ENCODE peak calls at places on chromosomes 3 and 15, in seven cellular contexts. B is IMR-90, P is HCT116, H is neural progenitor cell, D is mammary epithelial cell, Y is HepG2, Z is K562. U is an unnamed sample.
A peak's percentile ranks its signal among the peaks of the same experiment; 100 is the strongest.

GRCh38 chr3:45795882-45796765 is at the start of gene SLC6A20:
- DNase-seq in P (no peak), Y (no peak), B (no peak), H (peak; percentile 84), D (no peak), Z (no peak), U (no peak)

GRCh38 chr3:186012137-186012536 is 74.3 kb upstream of the TRA2B start:
- DNase-seq in H (no peak), P (no peak), B (no peak), Y (peak; percentile 57), Z (no peak), D (no peak), U (no peak)

GRCh38 chr15:55230051-55230670 is 33.4 kb upstream of the RSL24D1 start:
- DNase-seq in D (no peak), Y (no peak), H (no peak), P (no peak), Z (no peak), B (peak; percentile 32), U (peak; percentile 24)

GRCh38 chr3:54691230-54691900 is 236.5 kb downstream of the LRTM1 start:
- DNase-seq in H (no peak), P (no peak), B (peak; percentile 49), Z (no peak), D (peak; percentile 72), Y (no peak), U (peak; percentile 28)

GRCh38 chr3:116815831-116816588 is 106.4 kb downstream of the TUSC7 start:
- DNase-seq in D (no peak), Z (no peak), B (peak; percentile 82), P (no peak), H (peak; percentile 35), Y (no peak), U (peak; percentile 85)

GRCh38 chr3:46702246-46703012 is 1.2 kb downstream of the TMIE start:
- DNase-seq in Y (no peak), B (no peak), H (no peak), Z (no peak), D (no peak), P (no peak), U (no peak)

GRCh38 chr3:35183915-35184675 is 455.2 kb upstream of the ARPP21 start:
- DNase-seq in B (no peak), Y (no peak), D (no peak), H (no peak), Z (no peak), P (no peak), U (no peak)

GRCh38 chr3:63278171-63278999 is at the start of gene SYNPR:
- DNase-seq in Z (no peak), B (no peak), P (no peak), H (peak; percentile 61), D (no peak), Y (no peak), U (no peak)

GRCh38 chr3:136893848-136894443 is 31.9 kb downstream of the NCK1 start:
- DNase-seq in D (peak; percentile 81), Z (no peak), P (no peak), H (no peak), B (peak; percentile 92), Y (peak; percentile 12), U (peak; percentile 82)

GRCh38 chr15:65827065-65827464 is 35.0 kb upstream of the DENND4A start:
- DNase-seq in P (no peak), B (no peak), Y (no peak), Z (no peak), D (no peak), H (peak; percentile 4), U (no peak)

GRCh38 chr3:126342991-126343661 is 14.1 kb downstream of the KLF15 start:
- DNase-seq in D (no peak), P (no peak), Z (peak; percentile 48), H (peak; percentile 68), B (peak; percentile 5), Y (peak; percentile 41), U (peak; percentile 59)

GRCh38 chr3:146817705-146818104 is 212.6 kb upstream of the PLSCR5 start:
- DNase-seq in P (peak; percentile 26), Y (no peak), D (no peak), Z (no peak), H (peak; percentile 22), B (peak; percentile 16), U (peak; percentile 52)

GRCh38 chr3:113104746-113105479 is 106.4 kb upstream of the BOC start:
- DNase-seq in P (no peak), Y (no peak), H (peak; percentile 61), Z (no peak), B (no peak), D (no peak), U (no peak)

GRCh38 chr3:134777341-134777740 is 17.7 kb upstream of the EPHB1 start:
- DNase-seq in Z (no peak), Y (no peak), D (no peak), B (no peak), H (no peak), P (no peak), U (no peak)

GRCh38 chr3:126963261-126964190 is 19.4 kb upstream of the PLXNA1 start:
- DNase-seq in P (no peak), H (no peak), Y (no peak), D (no peak), Z (no peak), B (no peak), U (no peak)

GRCh38 chr15:70182858-70183695 is 85.4 kb upstream of the TLE3 start:
- DNase-seq in Z (no peak), H (no peak), P (no peak), D (peak; percentile 21), B (no peak), Y (no peak), U (no peak)

GRCh38 chr3:12815719-12816118 is 19.2 kb downstream of the CAND2 start:
- DNase-seq in P (no peak), Z (no peak), Y (no peak), D (no peak), B (no peak), H (no peak), U (no peak)

GRCh38 chr3:71905426-71905825 is 120.5 kb upstream of the PROK2 start:
- DNase-seq in H (no peak), Z (no peak), P (no peak), Y (no peak), B (no peak), D (no peak), U (no peak)

GRCh38 chr3:146739203-146739671 is 134.1 kb upstream of the PLSCR5 start:
- DNase-seq in H (no peak), Y (no peak), P (no peak), Z (no peak), B (no peak), D (no peak), U (no peak)

GRCh38 chr3:197327701-197328100 is 29.3 kb upstream of the DLG1 start:
- DNase-seq in D (peak; percentile 66), Z (no peak), P (no peak), B (peak; percentile 56), Y (no peak), H (no peak), U (peak; percentile 80)

GRCh38 chr3:39639344-39640236 is 169.8 kb upstream of the MYRIP start:
- DNase-seq in Z (peak; percentile 70), Y (peak; percentile 40), P (peak; percentile 88), D (peak; percentile 91), H (peak; percentile 3), B (peak; percentile 96), U (peak; percentile 88)

DNA sequence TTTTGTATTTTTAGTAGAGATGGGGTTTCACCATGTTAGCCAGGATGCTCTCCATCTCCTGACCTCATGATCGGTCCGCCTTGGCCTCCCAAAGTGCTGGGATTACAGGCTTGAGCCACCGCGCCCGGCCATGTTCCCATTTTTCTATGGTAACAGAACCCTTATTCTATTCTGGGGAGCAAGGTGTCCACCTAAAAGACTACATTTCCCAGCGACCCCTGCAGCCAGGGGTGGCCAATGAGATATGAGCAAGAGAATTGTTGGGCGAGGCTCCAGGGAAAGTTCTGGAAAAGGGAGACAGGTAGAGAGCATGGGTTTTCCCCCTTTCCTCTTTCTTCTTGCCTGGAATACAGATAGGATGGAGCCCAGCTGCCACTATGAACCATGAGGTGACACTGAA is 96.9 kb downstream of the LINGO1 start:
- DNase-seq in Y (no peak), H (no peak), D (no peak), Z (peak; percentile 41), P (peak; percentile 15), B (no peak), U (no peak)
- H3K4me1 ChIP-seq in Y (peaks cover 43% of the 10 kb centered on the region), H (peaks cover 22% of the 10 kb centered on the region), D (no peaks in the 10 kb centered on the region), Z (peaks cover 3% of the 10 kb centered on the region), P (no peaks in the 10 kb centered on the region), B (no peaks in the 10 kb centered on the region), U (no peaks in the 10 kb centered on the region)

DNA sequence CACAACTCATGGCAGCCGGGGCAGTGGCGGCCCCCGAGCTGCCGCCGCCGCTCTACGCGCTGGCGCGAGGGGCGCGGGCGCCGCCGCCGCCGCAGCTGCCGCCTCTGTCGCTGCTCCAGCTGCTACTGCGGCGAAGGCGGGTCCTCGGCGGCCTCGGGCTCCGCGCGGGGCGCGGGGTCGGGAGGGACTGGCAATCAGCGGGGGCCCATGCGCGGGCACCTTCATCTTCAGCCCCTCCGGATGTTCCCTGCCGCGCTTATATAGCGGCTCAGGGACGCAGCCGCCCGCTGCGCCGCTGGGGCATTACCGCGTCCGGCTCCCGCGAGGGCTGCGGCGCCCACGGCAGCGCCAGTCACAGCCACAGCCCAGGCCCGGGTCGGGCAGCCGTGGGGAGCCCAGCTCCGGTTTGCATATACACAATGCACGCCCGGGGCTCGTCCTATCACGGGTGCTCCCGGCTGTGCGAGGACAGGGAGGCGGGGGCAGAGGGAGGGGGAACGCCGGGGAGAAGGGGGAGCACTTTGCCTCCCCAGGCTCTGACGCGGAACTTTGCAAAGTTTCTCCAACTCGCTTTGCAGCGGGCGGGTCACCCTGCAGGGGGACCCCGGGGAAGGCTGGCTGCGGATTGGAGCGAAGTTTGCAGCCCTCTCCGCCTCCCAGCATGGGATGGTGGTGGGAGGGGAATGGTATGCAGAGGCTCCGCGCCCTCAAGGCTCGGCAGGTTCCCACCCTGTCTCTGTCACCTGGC is at the start of gene VGLL3:
- DNase-seq in B (peak; percentile 87), Z (no peak), Y (no peak), H (peak; percentile 87), P (no peak), D (peak; percentile 86), U (peak; percentile 90)
- TF ChIP-seq CTCF in B (peak; percentile 25), Z (no peak), Y (no peak), H (peak; percentile 33), P (no peak), D (no peak), U (peak; percentile 35)

GRCh38 chr3:149080699-149081091 is 5.6 kb downstream of the HLTF start:
- DNase-seq in B (peak; percentile 28), Z (no peak), P (no peak), H (no peak), Y (no peak), D (peak; percentile 68), U (peak; percentile 57)
- H3K9ac ChIP-seq in B (no peak overlapping the region), Z (no peak overlapping the region), P (no peak overlapping the region), H (no peak overlapping the region), Y (no peak overlapping the region), D (no peak overlapping the region), U (no peak overlapping the region)

GRCh38 chr3:138846350-138846756 is 11.6 kb upstream of the PIK3CB start:
- DNase-seq in Z (no peak), D (no peak), H (peak; percentile 43), Y (peak; percentile 25), P (no peak), B (no peak), U (no peak)

GRCh38 chr3:138850151-138850550 is 15.4 kb upstream of the PIK3CB start:
- DNase-seq in B (peak; percentile 52), Y (no peak), P (no peak), D (no peak), Z (no peak), H (no peak), U (peak; percentile 45)

GRCh38 chr3:138845771-138846173 is 11.0 kb upstream of the PIK3CB start:
- DNase-seq in Z (no peak), Y (peak; percentile 64), H (peak; percentile 65), P (no peak), B (no peak), D (no peak), U (no peak)

GRCh38 chr3:138849541-138849940 is 14.8 kb upstream of the PIK3CB start:
- DNase-seq in Y (peak; percentile 85), P (no peak), D (no peak), H (peak; percentile 11), B (no peak), Z (no peak), U (no peak)

GRCh38 chr3:138848696-138849095 is 14.0 kb upstream of the PIK3CB start:
- DNase-seq in P (no peak), Y (no peak), H (no peak), Z (no peak), D (no peak), B (no peak), U (no peak)
- H3K4me1 ChIP-seq in P (no peaks in the 10 kb centered on the region), Y (peaks cover 56% of the 10 kb centered on the region), H (peaks cover 20% of the 10 kb centered on the region), Z (no peaks in the 10 kb centered on the region), D (no peaks in the 10 kb centered on the region), B (peaks cover 2% of the 10 kb centered on the region), U (no peaks in the 10 kb centered on the region)